ENCODE peak calls at places on chromosomes 7 and 10, in four cellular contexts. T is astrocyte of the spinal cord; U is RPMI8226; W is stimulated activated CD4-positive, alpha-beta T cell treated with anti-CD3 and anti-CD28 coated beads, Interleukin-1b, Interleukin-23, amount 100 ng/mL, for 24 hours. P is an unnamed sample.
A peak's percentile ranks its signal among the peaks of the same experiment; 100 is the strongest.

GRCh38 chr10:89355373-89355772 is 22.5 kb upstream of the IFIT1B start:
- DNase-seq in T (peak; percentile 48), U (no peak), W (no peak), P (no peak)

GRCh38 chr7:158946329-158946728 is 90.0 kb downstream of the DYNC2I1 start:
- DNase-seq in T (no peak), U (no peak), W (no peak), P (no peak)

GRCh38 chr7:7565018-7565680 is 1.5 kb upstream of the MIOS start:
- DNase-seq in T (no peak), U (no peak), W (no peak), P (no peak)

GRCh38 chr10:52778511-52779392 is 6.2 kb upstream of the MBL2 start:
- DNase-seq in T (peak; percentile 35), U (peak; percentile 7), W (no peak), P (peak; percentile 67)

GRCh38 chr10:131920693-131921092 is 19.9 kb downstream of the PPP2R2D start:
- DNase-seq in T (no peak), U (no peak), W (no peak), P (no peak)

GRCh38 chr7:37956791-37957190 is 36.4 kb downstream of the EPDR1 start:
- DNase-seq in T (no peak), U (no peak), W (no peak), P (no peak)

GRCh38 chr10:61397175-61397986 is 55.8 kb downstream of the TMEM26 start:
- DNase-seq in T (peak; percentile 39), U (no peak), W (no peak), P (peak; percentile 52)

GRCh38 chr10:127997241-127997640 is 90.3 kb downstream of the PTPRE start:
- DNase-seq in T (no peak), U (no peak), W (no peak), P (no peak)

GRCh38 chr7:4774804-4775280 is 581 bp upstream of the AP5Z1 start:
- DNase-seq in T (peak; percentile 78), U (peak; percentile 55), W (no peak), P (peak; percentile 72)

GRCh38 chr7:72751978-72752377 is 76.0 kb downstream of the TYW1B start:
- DNase-seq in T (no peak), U (no peak), W (no peak), P (peak; percentile 65)

GRCh38 chr10:78181381-78182055 is 147.9 kb downstream of the RPS24 start:
- DNase-seq in T (no peak), U (no peak), W (no peak), P (no peak)

GRCh38 chr10:129929343-129930297 is 34.5 kb downstream of the EBF3 start:
- DNase-seq in T (no peak), U (no peak), W (no peak), P (peak; percentile 44)

GRCh38 chr7:24024276-24024675 is 259.7 kb upstream of the NPY start:
- DNase-seq in T (no peak), U (no peak), W (no peak), P (no peak)

GRCh38 chr10:89522463-89522862 is 12.9 kb downstream of the SLC16A12 start:
- DNase-seq in T (peak; percentile 33), U (no peak), W (no peak), P (no peak)

GRCh38 chr10:100346351-100346764 is 675 bp upstream of the SCD start:
- DNase-seq in T (peak; percentile 73), U (peak; percentile 67), W (peak; percentile 20), P (peak; percentile 92)

GRCh38 chr10:73998623-73999622 is 1.0 kb downstream of the VCL start:
- DNase-seq in T (peak; percentile 90), U (peak; percentile 16), W (no peak), P (peak; percentile 59)

GRCh38 chr10:14185501-14186045 is 145.2 kb downstream of the FRMD4A start:
- DNase-seq in T (peak; percentile 93), U (no peak), W (peak; percentile 42), P (peak; percentile 56)

GRCh38 chr10:102123223-102123622 is 3.1 kb upstream of the LDB1 start:
- DNase-seq in T (no peak), U (no peak), W (no peak), P (no peak)

GRCh38 chr7:17971392-17971791 is 31.1 kb upstream of the SNX13 start:
- DNase-seq in T (peak; percentile 32), U (no peak), W (no peak), P (no peak)

GRCh38 chr7:80807166-80807900 is 111.5 kb downstream of the SEMA3C start:
- DNase-seq in T (peak; percentile 29), U (no peak), W (no peak), P (no peak)

GRCh38 chr7:27066148-27066547 is 29.7 kb downstream of the HOXA1 start:
- DNase-seq in T (peak; percentile 78), U (no peak), W (no peak), P (no peak)

P was measured in Karpas-422.